ENCODE peak calls at places on chromosomes 3 and 15, in six cellular contexts. T, C, M, P, S and E are unnamed samples.

GRCh38 chr3:142647856-142648255 is 51.7 kb downstream of the PLS1 start:
- DNase-seq in C (no peak), M (no peak), S (no peak), P (no peak), T (no peak), E (no peak)

GRCh38 chr15:65309882-65310418 is 5.5 kb downstream of the RNU5B-1 start:
- DNase-seq in M (no peak), S (no peak), T (no peak), C (no peak), P (peak), E (no peak)

GRCh38 chr3:183435701-183436100 is 7.3 kb upstream of the MCF2L2 start:
- DNase-seq in P (no peak), T (no peak), M (no peak), C (no peak), S (peak), E (no peak)

GRCh38 chr3:81676706-81677456 is 84.6 kb downstream of the GBE1 start:
- DNase-seq in S (no peak), T (no peak), P (no peak), M (no peak), C (no peak), E (no peak)

GRCh38 chr3:55571913-55572312 is 84.8 kb upstream of the WNT5A start:
- DNase-seq in M (peak), P (no peak), T (no peak), C (no peak), S (no peak), E (no peak)

GRCh38 chr15:41483519-41483918 is 10.2 kb upstream of the ITPKA start:
- DNase-seq in M (no peak), P (no peak), C (no peak), S (peak), T (no peak), E (no peak)

GRCh38 chr3:46865034-46865507 is 1.8 kb upstream of the MYL3 start:
- DNase-seq in T (no peak), C (no peak), M (no peak), P (peak), S (no peak), E (no peak)

GRCh38 chr15:29978411-29979382 is 104.1 kb upstream of the GOLGA8J start:
- DNase-seq in C (no peak), S (no peak), P (peak), M (peak), T (no peak), E (peak)

GRCh38 chr3:170437151-170437550 is 18.5 kb downstream of the CLDN11 start:
- DNase-seq in C (no peak), S (no peak), P (no peak), M (peak), T (no peak), E (no peak)

GRCh38 chr3:52881834-52882233 is 15.5 kb downstream of the STIMATE start:
- DNase-seq in M (no peak), P (no peak), C (no peak), S (no peak), T (no peak), E (no peak)

GRCh38 chr3:25597535-25598101 is 67.1 kb downstream of the TOP2B start:
- DNase-seq in M (no peak), T (no peak), C (no peak), P (no peak), S (no peak), E (no peak)

GRCh38 chr15:99212401-99212800 is 37.0 kb downstream of the TTC23 start:
- DNase-seq in T (no peak), P (peak), C (no peak), S (no peak), M (no peak), E (no peak)